ENCODE peak calls at places on chromosomes 12 and 14, in seven cellular contexts. A, O, J, W, S, X and F are unnamed samples. For H3K4me1 and H3K9me3, the result is how much of the 10 kb centered on the place peaks cover.

GRCh38 chr12:12779529-12779928 is 5.9 kb upstream of the APOLD1 start:
- DNase-seq in O (peak), S (peak), A (no peak), J (no peak), X (no peak), W (no peak), F (no peak)

GRCh38 chr12:89574736-89575208 is 48.9 kb upstream of the POC1B start:
- DNase-seq in W (no peak), A (no peak), O (peak), S (peak), J (no peak), X (no peak), F (no peak)

GRCh38 chr12:99066726-99067125 is 421.6 kb downstream of the APAF1 start:
- DNase-seq in S (no peak), O (no peak), W (no peak), J (no peak), X (no peak), A (no peak), F (no peak)

GRCh38 chr12:17062296-17063061 is 456.5 kb upstream of the LMO3 start:
- DNase-seq in O (no peak), A (no peak), W (no peak), J (no peak), S (peak), X (no peak), F (no peak)

GRCh38 chr14:24565766-24566165 is 10.3 kb downstream of the CTSG start:
- DNase-seq in O (no peak), J (no peak), A (no peak), S (peak), W (no peak), X (no peak), F (no peak)

GRCh38 chr12:4324366-4324765 is 3.4 kb downstream of the TIGAR start:
- DNase-seq in A (no peak), J (no peak), W (no peak), X (no peak), O (no peak), S (no peak), F (no peak)

GRCh38 chr12:121279507-121279915 is 17.0 kb downstream of the CAMKK2 start:
- DNase-seq in X (no peak), J (no peak), O (peak), W (peak), A (peak), S (no peak), F (peak)

GRCh38 chr14:96783306-96784224 is 13.6 kb upstream of the VRK1 start:
- DNase-seq in W (no peak), A (no peak), S (no peak), X (no peak), O (peak), J (no peak), F (no peak)

GRCh38 chr14:67940476-67940875 is 120.9 kb downstream of the RAD51B start:
- DNase-seq in S (no peak), J (no peak), W (no peak), X (no peak), A (no peak), O (no peak), F (no peak)

GRCh38 chr12:14953752-14954151 is 7.6 kb downstream of the ARHGDIB start:
- DNase-seq in J (no peak), A (no peak), X (no peak), W (no peak), S (no peak), O (no peak), F (no peak)
- H3K4me1 ChIP-seq in J (half or more), A (half or more), X (half or more), W (under half), S (under half), O (under half), F (under half)

DNA sequence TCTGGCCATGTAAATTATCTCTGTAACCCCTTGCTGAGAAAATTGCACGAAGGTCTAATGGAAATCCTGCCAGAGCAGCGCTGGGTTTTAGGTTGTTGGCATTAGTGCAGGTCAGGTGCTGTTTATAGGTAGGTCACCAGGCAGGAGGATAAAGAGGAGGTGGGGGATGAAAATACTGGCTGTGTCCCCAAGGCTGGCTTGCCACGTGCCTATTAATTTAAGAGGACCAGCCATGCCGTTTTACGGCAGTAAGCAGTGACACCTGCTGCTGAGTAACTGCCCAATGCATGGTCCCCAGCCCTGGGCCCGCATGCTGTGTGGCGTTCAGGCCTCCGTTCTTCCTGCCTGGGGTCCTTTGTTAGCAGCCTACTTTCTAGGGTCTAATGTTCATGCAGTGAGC is 67.2 kb downstream of the WDR20 start:
- DNase-seq in X (no peak), S (no peak), J (no peak), O (no peak), W (peak), A (no peak), F (peak)
- H3K27ac ChIP-seq in X (no peak), S (no peak), J (no peak), O (no peak), W (peak), A (peak), F (no peak)

GRCh38 chr12:62761658-62762057 is 173.3 kb downstream of the PPM1H start:
- DNase-seq in X (no peak), S (no peak), A (no peak), J (no peak), O (no peak), W (no peak), F (no peak)

GRCh38 chr12:62760779-62761178 is 174.2 kb downstream of the PPM1H start:
- DNase-seq in X (no peak), J (no peak), O (peak), A (no peak), W (no peak), S (no peak), F (no peak)

GRCh38 chr12:62754706-62755105 is 180.2 kb downstream of the PPM1H start:
- DNase-seq in A (no peak), X (no peak), J (no peak), S (no peak), O (no peak), W (no peak), F (no peak)

GRCh38 chr12:62758216-62758615 is 176.7 kb downstream of the PPM1H start:
- DNase-seq in A (no peak), X (no peak), S (no peak), O (peak), W (no peak), J (no peak), F (no peak)

GRCh38 chr12:62757048-62757447 is 177.9 kb downstream of the PPM1H start:
- DNase-seq in X (no peak), A (no peak), J (no peak), W (no peak), O (no peak), S (no peak), F (no peak)
- H3K9me3 ChIP-seq in X (under half), A (under half), J (under half), W (under half), O (under half), S (under half), F (under half)

GRCh38 chr14:76919811-76920571 is 93.8 kb downstream of the LRRC74A start:
- DNase-seq in S (peak), W (peak), O (peak), J (peak), X (no peak), A (peak), F (peak)
- H3K4me1 ChIP-seq in S (half or more), W (under half), O (under half), J (under half), X (half or more), A (half or more), F (under half)